ENCODE peak calls at places on chromosomes 12 and 14, in six cellular contexts. One of them, this sample, is unnamed.
A peak's percentile ranks its signal among the peaks of the same experiment; 100 is the strongest.

GRCh38 chr14:81219821-81220487 is 805 bp downstream of the GTF2A1 start:
- DNase-seq in ovary: peak; percentile 67
- DNase-seq in tibial nerve: no peak
- DNase-seq in A549: peak; percentile 28
- DNase-seq in suprapubic skin: peak; percentile 81
- DNase-seq in stomach: peak; percentile 43
- DNase-seq in this sample: no peak

GRCh38 chr14:52575858-52576257 is 23.2 kb downstream of the GPR137C start:
- DNase-seq in ovary: no peak
- DNase-seq in tibial nerve: no peak
- DNase-seq in A549: no peak
- DNase-seq in suprapubic skin: no peak
- DNase-seq in stomach: no peak
- DNase-seq in this sample: no peak

GRCh38 chr12:2325501-2325900 is 272.7 kb downstream of the CACNA1C start:
- DNase-seq in ovary: no peak
- DNase-seq in tibial nerve: no peak
- DNase-seq in A549: no peak
- DNase-seq in suprapubic skin: peak; percentile 37
- DNase-seq in stomach: no peak
- DNase-seq in this sample: no peak

GRCh38 chr12:127107744-127108143 is 1159.2 kb upstream of the TMEM132C start:
- DNase-seq in ovary: no peak
- DNase-seq in tibial nerve: no peak
- DNase-seq in A549: no peak
- DNase-seq in suprapubic skin: no peak
- DNase-seq in stomach: no peak
- DNase-seq in this sample: no peak

GRCh38 chr14:84181072-84181471 is 1348.9 kb upstream of the FLRT2 start:
- DNase-seq in ovary: no peak
- DNase-seq in tibial nerve: no peak
- DNase-seq in A549: no peak
- DNase-seq in suprapubic skin: no peak
- DNase-seq in stomach: no peak
- DNase-seq in this sample: no peak

GRCh38 chr14:75277796-75278421 is 719 bp upstream of the FOS start:
- DNase-seq in ovary: no peak
- DNase-seq in tibial nerve: no peak
- DNase-seq in A549: no peak
- DNase-seq in suprapubic skin: no peak
- DNase-seq in stomach: no peak
- DNase-seq in this sample: no peak

GRCh38 chr14:60235440-60235839 is 13.6 kb upstream of the PPM1A start:
- DNase-seq in ovary: no peak
- DNase-seq in tibial nerve: no peak
- DNase-seq in A549: no peak
- DNase-seq in suprapubic skin: no peak
- DNase-seq in stomach: no peak
- DNase-seq in this sample: no peak

GRCh38 chr12:96343347-96343954 is 56.8 kb downstream of the CDK17 start:
- DNase-seq in ovary: no peak
- DNase-seq in tibial nerve: no peak
- DNase-seq in A549: no peak
- DNase-seq in suprapubic skin: no peak
- DNase-seq in stomach: no peak
- DNase-seq in this sample: no peak

GRCh38 chr12:25320123-25321006 is 69.6 kb upstream of the KRAS start:
- DNase-seq in ovary: no peak
- DNase-seq in tibial nerve: no peak
- DNase-seq in A549: no peak
- DNase-seq in suprapubic skin: no peak
- DNase-seq in stomach: no peak
- DNase-seq in this sample: no peak

GRCh38 chr12:40843495-40843894 is 151.3 kb downstream of the CNTN1 start:
- DNase-seq in ovary: no peak
- DNase-seq in tibial nerve: no peak
- DNase-seq in A549: no peak
- DNase-seq in suprapubic skin: no peak
- DNase-seq in stomach: no peak
- DNase-seq in this sample: no peak

GRCh38 chr12:88243886-88244491 is 101.9 kb downstream of the TMTC3 start:
- DNase-seq in ovary: no peak
- DNase-seq in tibial nerve: no peak
- DNase-seq in A549: no peak
- DNase-seq in suprapubic skin: no peak
- DNase-seq in stomach: no peak
- DNase-seq in this sample: no peak

GRCh38 chr12:77572371-77572770 is 258.3 kb upstream of the NAV3 start:
- DNase-seq in ovary: no peak
- DNase-seq in tibial nerve: no peak
- DNase-seq in A549: no peak
- DNase-seq in suprapubic skin: no peak
- DNase-seq in stomach: no peak
- DNase-seq in this sample: no peak

GRCh38 chr14:102917469-102918211 is 4.8 kb upstream of the AMN start:
- DNase-seq in ovary: peak; percentile 73
- DNase-seq in tibial nerve: peak; percentile 41
- DNase-seq in A549: peak; percentile 39
- DNase-seq in suprapubic skin: no peak
- DNase-seq in stomach: peak; percentile 62
- DNase-seq in this sample: no peak

GRCh38 chr14:75298187-75298985 is 19.8 kb downstream of the FOS start:
- DNase-seq in ovary: peak; percentile 94
- DNase-seq in tibial nerve: peak; percentile 58
- DNase-seq in A549: no peak
- DNase-seq in suprapubic skin: peak; percentile 95
- DNase-seq in stomach: peak; percentile 55
- DNase-seq in this sample: peak; percentile 88

GRCh38 chr12:66296171-66296683 is 6.1 kb upstream of the HELB start:
- DNase-seq in ovary: no peak
- DNase-seq in tibial nerve: no peak
- DNase-seq in A549: no peak
- DNase-seq in suprapubic skin: no peak
- DNase-seq in stomach: no peak
- DNase-seq in this sample: no peak

GRCh38 chr12:108441549-108441948 is 73.5 kb upstream of the FICD start:
- DNase-seq in ovary: no peak
- DNase-seq in tibial nerve: no peak
- DNase-seq in A549: no peak
- DNase-seq in suprapubic skin: no peak
- DNase-seq in stomach: no peak
- DNase-seq in this sample: no peak

GRCh38 chr12:121352053-121353018 is at the start of gene ANAPC5:
- DNase-seq in ovary: peak; percentile 90
- DNase-seq in tibial nerve: peak; percentile 90
- DNase-seq in A549: peak; percentile 100
- DNase-seq in suprapubic skin: peak; percentile 98
- DNase-seq in stomach: peak; percentile 94
- DNase-seq in this sample: peak; percentile 98

GRCh38 chr12:75135021-75135420 is 74.6 kb downstream of the KCNC2 start:
- DNase-seq in ovary: no peak
- DNase-seq in tibial nerve: no peak
- DNase-seq in A549: no peak
- DNase-seq in suprapubic skin: no peak
- DNase-seq in stomach: no peak
- DNase-seq in this sample: no peak

GRCh38 chr12:126936181-126936851 is 1330.7 kb upstream of the TMEM132C start:
- DNase-seq in ovary: no peak
- DNase-seq in tibial nerve: no peak
- DNase-seq in A549: peak; percentile 39
- DNase-seq in suprapubic skin: no peak
- DNase-seq in stomach: no peak
- DNase-seq in this sample: peak; percentile 87

GRCh38 chr14:96638041-96638855 is 136.1 kb downstream of the PAPOLA start:
- DNase-seq in ovary: no peak
- DNase-seq in tibial nerve: no peak
- DNase-seq in A549: no peak
- DNase-seq in suprapubic skin: no peak
- DNase-seq in stomach: peak; percentile 21
- DNase-seq in this sample: no peak

DNA sequence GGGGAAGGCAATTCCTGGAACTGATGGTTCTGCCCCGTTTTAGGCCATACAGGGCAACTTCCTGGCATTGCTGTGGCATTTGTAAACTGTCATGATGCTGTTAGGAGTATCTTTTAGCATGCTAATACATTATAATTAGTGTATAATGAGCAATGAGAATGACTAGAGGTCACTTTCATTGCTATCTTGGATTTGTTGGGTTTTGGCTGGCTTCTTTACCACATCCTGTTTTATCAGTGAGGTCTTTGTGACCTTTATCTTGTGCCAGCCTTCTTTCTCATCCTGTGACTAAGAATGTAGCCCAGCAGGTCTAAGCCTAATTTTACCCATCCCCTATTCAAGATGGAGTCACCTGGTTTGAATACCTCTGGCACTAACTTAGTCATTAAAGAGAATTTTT is 51.2 kb downstream of the TESPA1 start:
- DNase-seq in ovary: no peak
- DNase-seq in tibial nerve: no peak
- DNase-seq in A549: peak; percentile 12
- DNase-seq in suprapubic skin: no peak
- DNase-seq in stomach: no peak
- DNase-seq in this sample: no peak
- TF ChIP-seq EP300 in ovary: no peak
- TF ChIP-seq EP300 in tibial nerve: no peak
- TF ChIP-seq EP300 in A549: no peak
- TF ChIP-seq EP300 in suprapubic skin: no peak
- TF ChIP-seq EP300 in stomach: no peak
- TF ChIP-seq EP300 in this sample: no peak

GRCh38 chr12:19688489-19688888 is 249.2 kb downstream of the AEBP2 start:
- DNase-seq in ovary: no peak
- DNase-seq in tibial nerve: no peak
- DNase-seq in A549: no peak
- DNase-seq in suprapubic skin: no peak
- DNase-seq in stomach: no peak
- DNase-seq in this sample: no peak

GRCh38 chr12:19689226-19689625 is 249.9 kb downstream of the AEBP2 start:
- DNase-seq in ovary: no peak
- DNase-seq in tibial nerve: no peak
- DNase-seq in A549: no peak
- DNase-seq in suprapubic skin: no peak
- DNase-seq in stomach: no peak
- DNase-seq in this sample: no peak

GRCh38 chr12:19692566-19692965 is 253.3 kb downstream of the AEBP2 start:
- DNase-seq in ovary: no peak
- DNase-seq in tibial nerve: no peak
- DNase-seq in A549: no peak
- DNase-seq in suprapubic skin: no peak
- DNase-seq in stomach: no peak
- DNase-seq in this sample: no peak

GRCh38 chr12:19692091-19692490 is 252.8 kb downstream of the AEBP2 start:
- DNase-seq in ovary: no peak
- DNase-seq in tibial nerve: no peak
- DNase-seq in A549: no peak
- DNase-seq in suprapubic skin: no peak
- DNase-seq in stomach: no peak
- DNase-seq in this sample: no peak

DNA sequence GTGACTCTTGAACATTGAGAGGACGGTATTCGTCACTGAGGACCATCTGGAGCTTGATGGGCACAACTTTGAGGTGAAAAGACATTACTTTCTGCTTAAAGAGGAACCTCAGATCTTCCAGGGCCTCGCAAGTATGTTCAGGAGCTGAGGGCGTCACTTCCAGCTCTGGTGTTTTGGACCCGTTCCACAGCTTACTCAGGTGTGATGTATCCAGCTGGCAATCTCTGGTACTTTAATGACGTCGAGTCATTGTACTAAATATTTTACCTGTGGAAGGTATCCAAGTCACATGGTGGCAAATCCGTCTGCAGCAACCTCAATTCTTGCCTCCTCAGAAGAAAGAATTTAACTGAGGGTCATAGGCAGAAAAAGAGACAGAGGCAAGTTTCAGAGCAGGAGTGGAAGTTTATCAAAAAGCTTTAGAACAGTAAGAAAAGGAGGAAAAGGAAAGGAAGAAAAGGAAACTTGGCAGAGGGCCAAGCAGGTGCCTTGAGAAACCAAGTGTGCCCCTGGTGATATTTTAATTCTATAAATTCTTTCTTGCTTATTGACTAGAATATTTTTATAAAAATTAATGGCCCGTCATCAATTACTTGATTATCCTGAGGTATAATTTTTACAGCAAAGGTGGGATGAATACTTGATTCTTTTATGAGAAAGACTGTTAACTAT is 250.6 kb downstream of the AEBP2 start:
- DNase-seq in ovary: no peak
- DNase-seq in tibial nerve: no peak
- DNase-seq in A549: no peak
- DNase-seq in suprapubic skin: no peak
- DNase-seq in stomach: peak; percentile 44
- DNase-seq in this sample: no peak
- TF ChIP-seq EP300 in ovary: no peak
- TF ChIP-seq EP300 in tibial nerve: no peak
- TF ChIP-seq EP300 in A549: no peak
- TF ChIP-seq EP300 in suprapubic skin: no peak
- TF ChIP-seq EP300 in stomach: no peak
- TF ChIP-seq EP300 in this sample: no peak

DNA sequence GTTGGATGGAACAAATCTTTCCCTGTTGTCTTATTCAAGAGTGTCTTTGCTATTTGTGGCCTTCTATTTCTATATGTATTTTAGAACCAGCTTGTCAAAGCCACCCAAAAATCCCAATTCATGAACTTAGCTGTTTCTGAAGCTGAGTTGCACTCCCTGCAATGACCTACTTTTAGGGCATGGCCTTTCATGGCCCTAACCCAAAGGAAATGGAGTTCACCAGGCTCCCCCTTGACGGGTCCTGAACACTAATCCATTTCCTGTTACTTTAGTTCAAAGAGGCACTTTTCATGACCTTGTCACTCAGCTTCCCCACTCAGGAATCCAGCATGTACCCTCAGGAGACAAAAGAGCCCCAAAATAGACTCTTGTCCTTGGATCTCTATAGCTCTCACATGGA is 7.6 kb downstream of the TMED8 start:
- DNase-seq in ovary: no peak
- DNase-seq in tibial nerve: no peak
- DNase-seq in A549: no peak
- DNase-seq in suprapubic skin: no peak
- DNase-seq in stomach: no peak
- DNase-seq in this sample: no peak
- TF ChIP-seq EP300 in ovary: no peak
- TF ChIP-seq EP300 in tibial nerve: no peak
- TF ChIP-seq EP300 in A549: no peak
- TF ChIP-seq EP300 in suprapubic skin: no peak
- TF ChIP-seq EP300 in stomach: no peak
- TF ChIP-seq EP300 in this sample: no peak

DNA sequence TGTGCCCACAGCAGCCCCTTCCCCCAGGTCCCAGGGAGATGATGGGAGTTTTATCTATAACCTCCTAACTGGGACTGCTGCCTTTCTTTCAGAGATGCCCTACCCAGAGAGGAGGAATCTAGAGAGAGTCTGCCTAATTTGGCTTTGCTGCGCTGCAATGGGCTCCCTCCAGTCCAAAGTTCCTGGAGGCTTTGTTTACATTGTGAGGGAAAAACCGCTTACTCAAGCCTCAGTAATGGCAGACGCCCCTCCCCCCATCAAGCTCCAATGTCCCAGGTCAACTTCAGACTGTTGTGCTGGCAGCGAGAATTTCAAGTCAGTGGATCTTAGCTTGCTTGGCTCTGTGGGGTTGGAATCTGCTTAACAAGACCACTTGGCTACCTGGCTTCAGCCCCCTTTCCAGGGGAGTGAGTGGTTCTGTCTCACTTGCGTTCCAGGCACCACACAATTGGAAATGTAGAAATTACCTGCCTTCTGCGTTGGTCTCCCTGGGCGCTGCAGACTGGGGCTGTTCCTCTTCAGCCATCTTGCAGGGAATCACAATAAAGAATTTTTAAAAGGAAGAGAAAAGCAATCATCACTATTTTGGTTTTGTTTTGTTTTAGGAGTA is 262.5 kb downstream of the FOXG1 start:
- DNase-seq in ovary: no peak
- DNase-seq in tibial nerve: no peak
- DNase-seq in A549: peak; percentile 59
- DNase-seq in suprapubic skin: no peak
- DNase-seq in stomach: no peak
- DNase-seq in this sample: no peak
- TF ChIP-seq EP300 in ovary: no peak
- TF ChIP-seq EP300 in tibial nerve: no peak
- TF ChIP-seq EP300 in A549: no peak
- TF ChIP-seq EP300 in suprapubic skin: no peak
- TF ChIP-seq EP300 in stomach: no peak
- TF ChIP-seq EP300 in this sample: no peak

This sample was measured in sigmoid colon.